ENCODE peak calls at places on chromosomes 5 and 9, in six cellular contexts. One of them, this sample, is unnamed.

GRCh38 chr5:169094586-169095409 is 206.1 kb downstream of the SLIT3 start:
- DNase-seq in left lung: no peak
- DNase-seq in EL: peak
- DNase-seq in head of caudate nucleus: no peak
- DNase-seq in activated CD4-positive, alpha-beta T cell treated with anti-CD3 and anti-CD28 coated beads, Interleukin-2, amount 50 U/mL, for 1 hour: no peak
- DNase-seq in HuH-7: no peak
- DNase-seq in this sample: no peak

GRCh38 chr9:104841601-104842106 is 77.7 kb downstream of the NIPSNAP3B start:
- DNase-seq in head of caudate nucleus: no peak
- DNase-seq in EL: no peak
- DNase-seq in HuH-7: no peak
- DNase-seq in left lung: no peak
- DNase-seq in activated CD4-positive, alpha-beta T cell treated with anti-CD3 and anti-CD28 coated beads, Interleukin-2, amount 50 U/mL, for 1 hour: no peak
- DNase-seq in this sample: no peak

GRCh38 chr5:89992201-89992600 is 417.4 kb downstream of the CETN3 start:
- DNase-seq in left lung: no peak
- DNase-seq in activated CD4-positive, alpha-beta T cell treated with anti-CD3 and anti-CD28 coated beads, Interleukin-2, amount 50 U/mL, for 1 hour: no peak
- DNase-seq in head of caudate nucleus: no peak
- DNase-seq in EL: no peak
- DNase-seq in HuH-7: no peak
- DNase-seq in this sample: no peak

GRCh38 chr5:111703662-111704061 is 53.3 kb downstream of the NREP start:
- DNase-seq in head of caudate nucleus: no peak
- DNase-seq in EL: no peak
- DNase-seq in left lung: no peak
- DNase-seq in activated CD4-positive, alpha-beta T cell treated with anti-CD3 and anti-CD28 coated beads, Interleukin-2, amount 50 U/mL, for 1 hour: no peak
- DNase-seq in HuH-7: no peak
- DNase-seq in this sample: no peak

GRCh38 chr9:83572524-83572923 is 34.3 kb upstream of the FRMD3 start:
- DNase-seq in activated CD4-positive, alpha-beta T cell treated with anti-CD3 and anti-CD28 coated beads, Interleukin-2, amount 50 U/mL, for 1 hour: no peak
- DNase-seq in EL: peak
- DNase-seq in head of caudate nucleus: peak
- DNase-seq in left lung: no peak
- DNase-seq in HuH-7: no peak
- DNase-seq in this sample: no peak

GRCh38 chr5:72999916-73000315 is 44.1 kb downstream of the FCHO2 start:
- DNase-seq in HuH-7: no peak
- DNase-seq in left lung: no peak
- DNase-seq in EL: no peak
- DNase-seq in head of caudate nucleus: no peak
- DNase-seq in activated CD4-positive, alpha-beta T cell treated with anti-CD3 and anti-CD28 coated beads, Interleukin-2, amount 50 U/mL, for 1 hour: no peak
- DNase-seq in this sample: no peak

GRCh38 chr5:149441986-149442385 is 62.9 kb upstream of the IL17B start:
- DNase-seq in EL: no peak
- DNase-seq in left lung: no peak
- DNase-seq in activated CD4-positive, alpha-beta T cell treated with anti-CD3 and anti-CD28 coated beads, Interleukin-2, amount 50 U/mL, for 1 hour: no peak
- DNase-seq in head of caudate nucleus: no peak
- DNase-seq in HuH-7: no peak
- DNase-seq in this sample: no peak

GRCh38 chr5:21154526-21154925 is 1166.5 kb upstream of the CDH18 start:
- DNase-seq in HuH-7: no peak
- DNase-seq in EL: no peak
- DNase-seq in activated CD4-positive, alpha-beta T cell treated with anti-CD3 and anti-CD28 coated beads, Interleukin-2, amount 50 U/mL, for 1 hour: no peak
- DNase-seq in left lung: no peak
- DNase-seq in head of caudate nucleus: no peak
- DNase-seq in this sample: no peak

GRCh38 chr9:137275937-137276756 is 1.4 kb upstream of the TOR4A start:
- DNase-seq in EL: no peak
- DNase-seq in activated CD4-positive, alpha-beta T cell treated with anti-CD3 and anti-CD28 coated beads, Interleukin-2, amount 50 U/mL, for 1 hour: no peak
- DNase-seq in HuH-7: no peak
- DNase-seq in head of caudate nucleus: no peak
- DNase-seq in left lung: peak
- DNase-seq in this sample: no peak

GRCh38 chr5:171589461-171589860 is 170.0 kb downstream of the FGF18 start:
- DNase-seq in EL: no peak
- DNase-seq in HuH-7: no peak
- DNase-seq in head of caudate nucleus: no peak
- DNase-seq in activated CD4-positive, alpha-beta T cell treated with anti-CD3 and anti-CD28 coated beads, Interleukin-2, amount 50 U/mL, for 1 hour: no peak
- DNase-seq in left lung: no peak
- DNase-seq in this sample: no peak

GRCh38 chr5:175383350-175383749 is 60.6 kb downstream of the DRD1 start:
- DNase-seq in head of caudate nucleus: no peak
- DNase-seq in activated CD4-positive, alpha-beta T cell treated with anti-CD3 and anti-CD28 coated beads, Interleukin-2, amount 50 U/mL, for 1 hour: no peak
- DNase-seq in left lung: no peak
- DNase-seq in EL: no peak
- DNase-seq in HuH-7: no peak
- DNase-seq in this sample: no peak

GRCh38 chr5:174501461-174502069 is 222.8 kb upstream of the MSX2 start:
- DNase-seq in head of caudate nucleus: no peak
- DNase-seq in EL: peak
- DNase-seq in left lung: no peak
- DNase-seq in activated CD4-positive, alpha-beta T cell treated with anti-CD3 and anti-CD28 coated beads, Interleukin-2, amount 50 U/mL, for 1 hour: no peak
- DNase-seq in HuH-7: no peak
- DNase-seq in this sample: no peak

This sample was measured in putamen.